ENCODE peak calls at places on chromosomes 13 and 19, in eight cellular contexts. P is endothelial cell; W is activated T-cell treated with anti-CD3 and anti-CD28 coated beads, Interleukin-2, amount 50 U/mL, for 1 hour; Y is endodermal cell; D is activated CD8-positive, alpha-beta memory T cell treated with anti-CD3 and anti-CD28 coated beads, Interleukin-2, amount 50 U/mL, for 48 hours; O is activated gamma-delta T cell treated with Interleukin-2 at 50 U/mL for 16 hours; Q is neural crest cell; V is C1 segment of cervical spinal cord. C is an unnamed sample.

GRCh38 chr19:12884926-12885748 is 1.9 kb downstream of the KLF1 start:
- DNase-seq in D (peak), V (no peak), Y (peak), Q (peak), P (peak), O (peak), W (peak), C (peak)

GRCh38 chr19:55643003-55643732 is at the start of gene ZNF581:
- DNase-seq in Y (peak), Q (peak), V (peak), W (peak), P (peak), O (peak), D (peak), C (peak)

GRCh38 chr13:40189885-40190655 is 476.4 kb downstream of the FOXO1 start:
- DNase-seq in P (no peak), O (no peak), Y (peak), V (peak), D (no peak), Q (peak), W (no peak), C (peak)

GRCh38 chr13:45933203-45934014 is 81.9 kb upstream of the SIAH3 start:
- DNase-seq in P (no peak), V (no peak), Q (no peak), O (no peak), Y (no peak), W (no peak), D (no peak), C (no peak)

GRCh38 chr13:98939552-98940306 is 38.1 kb downstream of the DOCK9 start:
- DNase-seq in D (no peak), O (no peak), Y (no peak), P (no peak), W (no peak), V (no peak), Q (no peak), C (no peak)

GRCh38 chr19:5948697-5949564 is 29.0 kb downstream of the RANBP3 start:
- DNase-seq in P (no peak), W (no peak), O (no peak), Y (no peak), Q (no peak), D (no peak), V (no peak), C (peak)

GRCh38 chr13:30463820-30464495 is 1.8 kb downstream of the HMGB1 start:
- DNase-seq in P (peak), V (peak), W (peak), O (peak), Y (peak), Q (no peak), D (peak), C (peak)

GRCh38 chr13:103430368-103430767 is 364.2 kb upstream of the SLC10A2 start:
- DNase-seq in W (no peak), V (no peak), Q (no peak), O (no peak), P (no peak), Y (no peak), D (no peak), C (no peak)

GRCh38 chr13:107803822-107804495 is 411.4 kb downstream of the LIG4 start:
- DNase-seq in Q (no peak), Y (no peak), V (no peak), D (no peak), W (no peak), O (no peak), P (peak), C (no peak)

GRCh38 chr13:111046590-111047141 is 68.4 kb upstream of the ARHGEF7 start:
- DNase-seq in Q (no peak), W (no peak), D (no peak), V (no peak), O (no peak), Y (no peak), P (no peak), C (no peak)

GRCh38 chr19:12778020-12778904 is 2.9 kb upstream of the HOOK2 start:
- DNase-seq in V (no peak), D (peak), P (peak), W (peak), Y (peak), Q (peak), O (peak), C (peak)

GRCh38 chr19:42199440-42200115 is 17.9 kb downstream of the DEDD2 start:
- DNase-seq in Q (no peak), Y (peak), V (no peak), O (peak), D (peak), P (no peak), W (peak), C (peak)

GRCh38 chr13:88701551-88701950 is 1030.4 kb downstream of the SLITRK5 start:
- DNase-seq in D (no peak), Y (no peak), Q (no peak), P (no peak), V (no peak), O (no peak), W (no peak), C (no peak)

GRCh38 chr19:5557691-5558090 is 10.1 kb downstream of the TINCR start:
- DNase-seq in W (no peak), Q (no peak), P (no peak), Y (no peak), V (no peak), O (no peak), D (no peak), C (no peak)

GRCh38 chr13:40974460-40975407 is 44.4 kb downstream of the ELF1 start:
- DNase-seq in W (no peak), P (peak), V (no peak), Y (peak), Q (no peak), O (peak), D (no peak), C (no peak)

GRCh38 chr13:52137489-52137888 is 8.6 kb upstream of the NEK5 start:
- DNase-seq in D (no peak), P (no peak), W (no peak), V (no peak), Q (no peak), Y (no peak), O (no peak), C (no peak)

GRCh38 chr19:5131866-5132561 is 163.1 kb downstream of the KDM4B start:
- DNase-seq in Q (no peak), V (no peak), Y (no peak), P (no peak), O (peak), D (no peak), W (peak), C (no peak)

GRCh38 chr19:3851254-3852176 is 17.3 kb downstream of the ZFR2 start:
- DNase-seq in Y (no peak), D (no peak), O (no peak), Q (no peak), V (no peak), P (no peak), W (no peak), C (no peak)

GRCh38 chr19:3020321-3020960 is 8.6 kb downstream of the TLE2 start:
- DNase-seq in D (no peak), Y (no peak), Q (no peak), V (no peak), P (no peak), W (no peak), O (no peak), C (no peak)

GRCh38 chr19:16296713-16297112 is 27.9 kb upstream of the KLF2 start:
- DNase-seq in Q (no peak), Y (no peak), D (no peak), W (no peak), P (no peak), V (no peak), O (no peak), C (no peak)

GRCh38 chr19:48069435-48069834 is 25.6 kb upstream of the CABP5 start:
- DNase-seq in D (no peak), V (no peak), P (peak), Q (no peak), Y (peak), W (no peak), O (no peak), C (no peak)

GRCh38 chr13:80452279-80452678 is 111.4 kb upstream of the SPRY2 start:
- DNase-seq in W (no peak), V (no peak), Y (no peak), P (no peak), Q (no peak), D (no peak), O (no peak), C (no peak)

C was measured in right cardiac atrium.